ENCODE peak calls at places on chromosome 4, in four cellular contexts. J, Q, H and K are unnamed samples.

GRCh38 chr4:100095729-100096595 is 94.3 kb downstream of the DDIT4L start:
- DNase-seq in J (peak; percentile 13), Q (peak; percentile 75), H (peak; percentile 69), K (peak; percentile 28)

GRCh38 chr4:142845293-142846070 is 619 bp downstream of the INPP4B start:
- DNase-seq in J (no peak), Q (peak; percentile 14), H (peak; percentile 3), K (no peak)

GRCh38 chr4:79281577-79282359 is 44.1 kb downstream of the NAA11 start:
- DNase-seq in J (no peak), Q (no peak), H (no peak), K (no peak)

GRCh38 chr4:112075129-112075753 is 70.0 kb upstream of the FAM241A start:
- DNase-seq in J (no peak), Q (peak; percentile 60), H (peak; percentile 28), K (no peak)

GRCh38 chr4:2915789-2916188 is 47.4 kb downstream of the NOP14 start:
- DNase-seq in J (no peak), Q (no peak), H (no peak), K (no peak)

GRCh38 chr4:153501578-153501977 is 35.4 kb downstream of the TMEM131L start:
- DNase-seq in J (no peak), Q (no peak), H (no peak), K (no peak)

GRCh38 chr4:43778187-43778915 is 670.3 kb downstream of the KCTD8 start:
- DNase-seq in J (no peak), Q (no peak), H (no peak), K (no peak)

GRCh38 chr4:5823542-5824211 is 69.2 kb downstream of the CRMP1 start:
- DNase-seq in J (no peak), Q (no peak), H (no peak), K (no peak)

GRCh38 chr4:11805837-11806236 is 377.1 kb upstream of the HS3ST1 start:
- DNase-seq in J (no peak), Q (no peak), H (no peak), K (no peak)

GRCh38 chr4:118939169-118939779 is 50.6 kb downstream of the SYNPO2 start:
- DNase-seq in J (no peak), Q (no peak), H (no peak), K (no peak)

GRCh38 chr4:188030401-188030800 is 34.8 kb downstream of the ZFP42 start:
- DNase-seq in J (no peak), Q (no peak), H (no peak), K (no peak)